ENCODE peak calls at places on chromosome 2, in eight cellular contexts. B, Q, F, S, Y, L, Z and R are unnamed samples.

GRCh38 chr2:69973335-69973735 is 11.9 kb upstream of the ASPRV1 start:
- DNase-seq in Y (no peak), Q (no peak), S (peak; percentile 71), F (peak; percentile 3), B (no peak), Z (peak; percentile 7), L (no peak), R (no peak)

GRCh38 chr2:169109502-169110409 is 40.4 kb downstream of the DHRS9 start:
- DNase-seq in Z (peak; percentile 83), F (peak; percentile 76), B (peak; percentile 91), Y (peak; percentile 62), S (peak; percentile 87), Q (peak; percentile 83), L (peak; percentile 55), R (peak; percentile 83)

GRCh38 chr2:19873014-19873413 is 28.8 kb downstream of the TTC32 start:
- DNase-seq in Q (no peak), S (no peak), Z (no peak), B (no peak), Y (no peak), F (peak; percentile 32), L (no peak), R (no peak)

GRCh38 chr2:15730545-15731212 is 139.0 kb downstream of the DDX1 start:
- DNase-seq in Y (no peak), F (peak; percentile 96), Z (peak; percentile 98), B (peak; percentile 55), Q (no peak), L (peak; percentile 84), S (peak; percentile 99), R (no peak)

GRCh38 chr2:95270541-95271081 is 3.6 kb upstream of the PROM2 start:
- DNase-seq in Z (peak; percentile 53), Q (no peak), B (no peak), L (no peak), F (no peak), S (no peak), Y (no peak), R (no peak)

GRCh38 chr2:45337396-45337795 is 273.7 kb downstream of the SRBD1 start:
- DNase-seq in S (no peak), Z (no peak), F (no peak), Y (no peak), L (no peak), B (no peak), Q (no peak), R (no peak)

GRCh38 chr2:86794866-86795265 is 4.2 kb upstream of the CD8A start:
- DNase-seq in B (no peak), Y (no peak), Z (no peak), L (no peak), F (no peak), Q (no peak), S (no peak), R (peak; percentile 54)

GRCh38 chr2:186569906-186570305 is 19.9 kb upstream of the ITGAV start:
- DNase-seq in F (no peak), Y (no peak), L (no peak), S (peak; percentile 43), Z (no peak), B (no peak), Q (no peak), R (no peak)

GRCh38 chr2:233803994-233804393 is 25.9 kb downstream of the MROH2A start:
- DNase-seq in F (peak; percentile 43), S (no peak), Z (peak; percentile 33), L (no peak), Q (no peak), B (no peak), Y (no peak), R (no peak)

GRCh38 chr2:10097352-10098148 is 17.3 kb upstream of the CYS1 start:
- DNase-seq in Y (peak; percentile 81), Q (peak; percentile 75), F (peak; percentile 86), S (peak; percentile 61), L (peak; percentile 63), B (peak; percentile 58), Z (peak; percentile 85), R (peak; percentile 48)

GRCh38 chr2:238166391-238167343 is 7.9 kb downstream of the ERFE start:
- DNase-seq in Y (no peak), F (no peak), Q (no peak), S (no peak), B (no peak), Z (peak; percentile 92), L (no peak), R (no peak)

GRCh38 chr2:167127135-167127534 is 238.9 kb downstream of the XIRP2 start:
- DNase-seq in B (peak; percentile 32), Q (peak; percentile 8), Z (no peak), F (no peak), Y (no peak), L (no peak), S (peak; percentile 75), R (no peak)

GRCh38 chr2:168457177-168457905 is 1.3 kb downstream of the CERS6 start:
- DNase-seq in B (peak; percentile 63), Z (no peak), Y (peak; percentile 28), F (no peak), Q (no peak), L (no peak), S (no peak), R (peak; percentile 27)

GRCh38 chr2:165633431-165633830 is 160.6 kb downstream of the GALNT3 start:
- DNase-seq in Q (no peak), Z (no peak), F (no peak), B (no peak), L (no peak), Y (no peak), S (peak; percentile 28), R (no peak)

GRCh38 chr2:18976112-18976961 is 382.1 kb downstream of the OSR1 start:
- DNase-seq in F (peak; percentile 75), B (peak; percentile 80), Y (no peak), L (no peak), Q (no peak), Z (no peak), S (peak; percentile 93), R (no peak)

GRCh38 chr2:235851841-235852527 is 316.2 kb downstream of the GBX2 start:
- DNase-seq in F (no peak), B (no peak), Q (no peak), L (no peak), Y (no peak), S (no peak), Z (no peak), R (no peak)

GRCh38 chr2:44543773-44544725 is 182.3 kb downstream of the CAMKMT start:
- DNase-seq in F (no peak), L (peak; percentile 24), Y (no peak), Z (no peak), Q (no peak), S (peak; percentile 48), B (no peak), R (no peak)

GRCh38 chr2:238344035-238344434 is 23.7 kb downstream of the TRAF3IP1 start:
- DNase-seq in Z (no peak), L (no peak), B (no peak), Y (no peak), F (no peak), Q (no peak), S (peak; percentile 18), R (no peak)

GRCh38 chr2:102187191-102188150 is 648 bp downstream of the IL1RL2 start:
- DNase-seq in Q (peak; percentile 43), Y (peak; percentile 27), B (no peak), S (peak; percentile 58), Z (peak; percentile 87), L (peak; percentile 29), F (peak; percentile 79), R (peak; percentile 54)
- TF ChIP-seq CTCF in Q (no peak), Y (no peak), B (no peak), S (peak; percentile 71), Z (peak; percentile 18), L (no peak), F (peak; percentile 30), R (no peak)

GRCh38 chr2:194550702-194551101 is 1106.3 kb upstream of the SLC39A10 start:
- DNase-seq in Y (no peak), S (no peak), F (no peak), B (no peak), Q (no peak), L (no peak), Z (no peak), R (no peak)

GRCh38 chr2:194549387-194549786 is 1107.6 kb upstream of the SLC39A10 start:
- DNase-seq in B (no peak), Q (no peak), L (no peak), Y (no peak), Z (no peak), S (no peak), F (no peak), R (no peak)

GRCh38 chr2:194545978-194546377 is 1111.0 kb upstream of the SLC39A10 start:
- DNase-seq in Q (no peak), B (peak; percentile 19), S (peak; percentile 34), Z (no peak), Y (no peak), L (no peak), F (no peak), R (no peak)
- TF ChIP-seq CTCF in Q (no peak), B (no peak), S (no peak), Z (no peak), Y (no peak), L (peak; percentile 38), F (no peak), R (no peak)

GRCh38 chr2:24920813-24921441 is 890 bp upstream of the ADCY3 start:
- DNase-seq in S (no peak), Q (no peak), Z (no peak), Y (peak; percentile 52), B (peak; percentile 25), F (no peak), L (no peak), R (peak; percentile 38)
- TF ChIP-seq CTCF in S (peak; percentile 55), Q (no peak), Z (no peak), Y (peak; percentile 51), B (peak; percentile 62), F (no peak), L (peak; percentile 54), R (peak; percentile 50)

GRCh38 chr2:118264591-118264990 is 176.3 kb downstream of the INSIG2 start:
- DNase-seq in S (no peak), Y (no peak), B (no peak), Q (no peak), F (no peak), L (no peak), Z (no peak), R (no peak)

GRCh38 chr2:118268268-118268667 is 180.0 kb downstream of the INSIG2 start:
- DNase-seq in Y (no peak), F (no peak), L (no peak), Q (no peak), S (no peak), B (no peak), Z (no peak), R (no peak)

GRCh38 chr2:118272391-118272790 is 184.1 kb downstream of the INSIG2 start:
- DNase-seq in L (no peak), Y (no peak), S (no peak), F (no peak), Q (no peak), Z (no peak), B (no peak), R (no peak)

GRCh38 chr2:118266086-118266485 is 177.8 kb downstream of the INSIG2 start:
- DNase-seq in Y (no peak), Z (no peak), B (no peak), Q (no peak), F (no peak), S (peak; percentile 19), L (no peak), R (no peak)

DNA sequence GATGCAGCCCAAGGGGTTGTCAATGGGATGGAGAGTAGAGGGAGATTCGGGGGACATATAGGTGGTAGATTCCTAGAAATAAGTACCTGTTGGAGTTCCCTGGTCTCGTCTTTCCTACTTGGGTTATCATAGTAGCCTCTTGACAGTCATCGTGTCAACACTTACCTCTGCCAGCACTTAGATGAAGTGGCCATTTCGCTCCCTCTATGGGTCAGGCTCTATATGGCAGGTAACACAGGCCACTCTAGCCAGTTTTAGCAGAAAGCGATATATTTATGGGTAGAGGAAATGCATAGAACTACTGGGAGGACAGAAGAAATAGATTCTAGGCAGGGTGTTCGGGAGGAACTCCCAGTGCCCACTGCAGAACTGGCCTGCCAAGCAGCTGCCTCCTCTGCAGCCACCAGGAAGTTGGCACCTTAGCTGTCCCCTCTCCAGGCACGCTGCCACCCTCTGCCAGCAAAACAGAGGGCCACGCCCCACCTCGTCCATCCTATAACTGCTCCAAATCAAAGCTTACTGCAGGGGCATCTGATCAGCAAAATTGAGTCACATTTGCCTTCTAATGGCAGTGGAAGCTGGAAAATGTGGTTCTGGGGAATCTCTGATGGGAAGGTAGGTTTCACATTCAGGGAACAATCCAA is 181.3 kb downstream of the INSIG2 start:
- DNase-seq in S (no peak), L (peak; percentile 16), Y (no peak), F (no peak), Q (no peak), B (peak; percentile 21), Z (no peak), R (no peak)
- TF ChIP-seq CTCF in S (no peak), L (peak; percentile 63), Y (no peak), F (no peak), Q (peak; percentile 39), B (peak; percentile 42), Z (no peak), R (peak; percentile 13)